ENCODE peak calls at places on chromosomes 7 and 10, in six cellular contexts. D, F, Z, H, T and V are unnamed samples.

GRCh38 chr7:23570592-23571200 is 26.5 kb upstream of the CCDC126 start:
- DNase-seq in Z (peak; percentile 62), D (peak; percentile 76), H (peak; percentile 88), T (peak; percentile 88), F (peak; percentile 62), V (peak; percentile 60)

GRCh38 chr10:44045020-44045419 is 339.9 kb downstream of the CXCL12 start:
- DNase-seq in T (peak; percentile 78), Z (no peak), H (peak; percentile 20), D (no peak), F (no peak), V (no peak)

GRCh38 chr10:48667960-48668541 is 16.6 kb upstream of the WDFY4 start:
- DNase-seq in T (no peak), F (no peak), H (no peak), Z (no peak), D (no peak), V (peak; percentile 94)

GRCh38 chr10:124105594-124105993 is 12.2 kb upstream of the CHST15 start:
- DNase-seq in D (no peak), H (no peak), T (no peak), F (no peak), Z (no peak), V (no peak)

GRCh38 chr7:106111671-106112117 is 418 bp downstream of the SYPL1 start:
- DNase-seq in F (peak; percentile 84), T (peak; percentile 93), H (no peak), D (no peak), Z (peak; percentile 10), V (no peak)

GRCh38 chr7:43674559-43675436 is 54.5 kb downstream of the COA1 start:
- DNase-seq in F (peak; percentile 29), D (peak; percentile 89), T (no peak), H (no peak), Z (peak; percentile 92), V (no peak)

GRCh38 chr10:102324061-102324460 is 71.4 kb upstream of the NFKB2 start:
- DNase-seq in F (no peak), T (no peak), Z (no peak), H (no peak), D (peak; percentile 33), V (no peak)

GRCh38 chr7:143279186-143280098 is 5.3 kb upstream of the TMEM139 start:
- DNase-seq in Z (peak; percentile 80), D (peak; percentile 68), H (no peak), T (no peak), F (no peak), V (no peak)

GRCh38 chr7:136869006-136869961 is 832 bp downstream of the CHRM2 start:
- DNase-seq in T (peak; percentile 69), H (peak; percentile 70), D (peak; percentile 59), F (no peak), Z (no peak), V (no peak)

GRCh38 chr10:11921800-11922387 is 98.7 kb downstream of the PROSER2 start:
- DNase-seq in H (peak; percentile 31), F (no peak), T (no peak), Z (no peak), D (no peak), V (no peak)

DNA sequence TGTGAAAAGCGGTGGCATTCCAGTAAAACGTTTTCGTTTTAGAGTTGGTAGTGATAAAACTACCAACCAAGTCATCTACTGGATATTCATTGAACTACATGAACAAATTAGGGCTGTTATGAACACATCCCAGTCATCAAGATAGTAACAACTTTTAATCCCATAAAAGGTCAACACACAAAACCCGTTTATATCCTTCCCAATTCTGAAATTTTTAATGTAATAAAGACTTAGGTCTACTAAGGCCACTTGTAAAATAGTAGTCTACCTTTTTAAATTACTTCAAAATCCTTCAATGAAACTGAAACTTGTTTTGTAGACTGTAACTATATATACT is 1.2 kb downstream of the ATAD1 start:
- DNase-seq in F (no peak), D (no peak), H (no peak), T (no peak), Z (no peak), V (no peak)
- H3K9ac ChIP-seq in F (peak overlapping the region; percentile 85), D (peak overlapping the region; percentile 89), H (peak overlapping the region; percentile 85), T (peak overlapping the region; percentile 90), Z (peak overlapping the region; percentile 90), V (peak overlapping the region; percentile 98)

DNA sequence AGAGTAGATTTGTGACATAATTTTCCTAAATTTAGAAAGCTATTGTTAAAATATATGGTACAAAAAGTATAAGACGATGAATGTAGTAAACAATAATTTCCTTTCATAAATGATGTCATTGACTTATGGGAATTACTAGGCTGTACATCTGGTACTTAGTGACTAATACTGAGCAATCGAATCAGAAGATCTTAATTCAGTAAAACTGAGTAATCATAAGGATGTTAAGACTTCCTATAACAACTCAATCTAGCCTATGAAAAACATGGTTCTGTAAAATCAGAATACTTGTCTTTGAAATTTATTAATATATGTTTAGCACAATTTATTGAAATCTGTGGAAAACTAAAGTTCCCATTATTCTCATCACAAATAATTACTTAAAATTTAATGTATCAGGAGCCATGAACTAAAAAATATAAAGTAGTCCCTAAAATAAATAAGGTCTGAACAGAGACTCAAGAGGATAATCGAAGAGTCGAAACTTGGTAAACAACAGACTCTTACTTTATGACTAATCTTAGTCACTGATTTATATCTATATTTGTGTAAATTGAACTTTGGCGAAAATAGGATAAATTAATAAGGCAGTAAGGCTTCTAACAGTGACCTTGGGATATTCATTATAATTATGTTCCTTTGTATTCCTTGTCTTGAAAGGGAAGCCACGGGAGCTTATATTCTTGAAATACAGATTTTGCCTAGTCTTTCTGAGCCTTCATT is 142.1 kb downstream of the HGF start:
- DNase-seq in Z (no peak), D (peak; percentile 93), F (no peak), T (no peak), H (no peak), V (no peak)
- TF ChIP-seq RFX5 in Z (no peak), D (no peak), F (no peak), T (no peak), H (no peak), V (no peak)

GRCh38 chr10:114767589-114768393 is 53.8 kb upstream of the FHIP2A start:
- DNase-seq in F (peak; percentile 17), Z (no peak), D (peak; percentile 28), T (peak; percentile 83), H (peak; percentile 76), V (no peak)
- H3K9ac ChIP-seq in F (no peak overlapping the region), Z (no peak overlapping the region), D (peak overlapping the region; percentile 48), T (peak overlapping the region; percentile 41), H (no peak overlapping the region), V (no peak overlapping the region)

GRCh38 chr7:149836434-149836833 is 1.7 kb upstream of the ZNF862 start:
- DNase-seq in H (no peak), D (peak; percentile 26), T (no peak), F (no peak), Z (no peak), V (no peak)

GRCh38 chr7:149837620-149838223 is 453 bp upstream of the ZNF862 start:
- DNase-seq in T (no peak), Z (no peak), F (no peak), H (no peak), D (no peak), V (no peak)

GRCh38 chr7:149838224-149838991 is at the start of gene ZNF862:
- DNase-seq in F (peak; percentile 100), Z (peak; percentile 95), T (peak; percentile 100), H (peak; percentile 93), D (peak; percentile 97), V (peak; percentile 90)

GRCh38 chr7:149839933-149840332 is 1.8 kb downstream of the ZNF862 start:
- DNase-seq in D (no peak), H (no peak), Z (no peak), T (no peak), F (no peak), V (no peak)

DNA sequence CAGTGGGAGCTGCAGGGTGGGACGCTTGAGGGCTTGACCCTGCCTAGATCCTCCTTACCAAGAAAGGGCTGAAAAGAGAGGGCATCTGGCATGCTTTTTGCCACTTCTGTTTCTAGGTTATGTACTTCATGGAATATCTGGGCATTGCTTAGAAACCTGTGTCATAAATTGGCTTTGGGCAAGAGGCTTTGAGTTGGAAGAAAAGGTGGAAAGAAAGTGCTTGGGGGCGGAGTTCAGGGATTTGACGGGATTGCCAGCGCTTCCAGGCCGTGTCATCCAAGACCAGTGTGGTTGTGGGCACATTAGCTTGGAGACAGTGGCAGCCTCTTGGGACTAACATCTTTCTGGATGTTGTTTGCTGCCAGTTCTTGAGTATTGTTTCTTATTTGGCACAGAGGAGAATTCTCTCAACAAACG is 825 bp downstream of the ZNF862 start:
- DNase-seq in D (peak; percentile 6), Z (no peak), H (no peak), F (peak; percentile 18), T (peak; percentile 49), V (no peak)
- TF ChIP-seq RFX5 in D (no peak), Z (no peak), H (no peak), F (no peak), T (no peak), V (no peak)

DNA sequence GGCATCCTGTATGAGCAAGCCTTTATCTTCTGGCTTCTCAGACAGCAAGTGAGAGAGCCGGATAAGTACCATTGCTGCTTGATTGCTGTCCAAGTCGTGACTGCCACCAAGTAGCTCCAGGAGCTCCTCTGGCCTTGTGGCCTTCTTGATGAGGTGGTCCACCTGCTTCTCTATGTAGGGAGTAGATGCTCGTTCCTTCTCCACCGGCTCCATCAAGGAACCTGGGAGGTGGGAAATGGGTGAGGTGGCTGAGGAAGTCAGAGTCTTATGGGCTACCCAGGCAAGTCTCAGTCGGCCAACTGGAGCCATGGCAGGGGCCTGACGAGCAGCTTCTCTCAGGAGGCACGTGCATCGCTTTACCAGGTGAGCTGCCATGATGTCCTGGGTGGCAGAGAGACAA is 2.6 kb downstream of the TBRG4 start:
- DNase-seq in D (no peak), Z (no peak), H (no peak), F (no peak), T (no peak), V (no peak)
- H3K9ac ChIP-seq in D (no peak overlapping the region), Z (peak overlapping the region; percentile 24), H (no peak overlapping the region), F (peak overlapping the region; percentile 36), T (no peak overlapping the region), V (peak overlapping the region; percentile 41)

GRCh38 chr10:5442990-5443370 is 30.6 kb downstream of the NET1 start:
- DNase-seq in T (no peak), Z (no peak), H (no peak), D (no peak), F (no peak), V (no peak)
- TF ChIP-seq RFX5 in T (no peak), Z (no peak), H (no peak), D (no peak), F (no peak), V (no peak)